ENCODE peak calls at places on chromosomes 7 and 10, in five cellular contexts. M, W, P, B and R are unnamed samples.

GRCh38 chr10:46283217-46283944 is 3.4 kb upstream of the ANTXRL start:
- DNase-seq in W (no peak), B (no peak), P (no peak), M (no peak), R (no peak)

GRCh38 chr7:99407849-99408346 is 499 bp downstream of the PDAP1 start:
- DNase-seq in W (peak), M (peak), B (peak), P (no peak), R (peak)

GRCh38 chr10:98289802-98290209 is 21.8 kb upstream of the LOXL4 start:
- DNase-seq in W (no peak), B (no peak), M (no peak), P (no peak), R (no peak)

GRCh38 chr10:5999440-6000165 is 22.3 kb upstream of the IL15RA start:
- DNase-seq in M (no peak), W (no peak), B (no peak), P (no peak), R (no peak)

GRCh38 chr7:28405662-28406061 is 6.7 kb upstream of the CREB5 start:
- DNase-seq in B (peak), W (peak), M (no peak), P (no peak), R (peak)

GRCh38 chr10:133544506-133544905 is 17.3 kb downstream of the CYP2E1 start:
- DNase-seq in W (no peak), P (no peak), B (no peak), M (no peak), R (no peak)

GRCh38 chr10:81348003-81348402 is 527.0 kb upstream of the NRG3 start:
- DNase-seq in W (no peak), B (no peak), M (no peak), P (no peak), R (no peak)

GRCh38 chr10:124106241-124106905 is 13.0 kb upstream of the CHST15 start:
- DNase-seq in B (peak), M (no peak), P (no peak), W (peak), R (peak)

GRCh38 chr7:143416565-143417149 is 8.0 kb upstream of the EPHA1 start:
- DNase-seq in B (no peak), P (no peak), W (peak), M (peak), R (peak)

GRCh38 chr10:3950676-3951275 is 165.8 kb upstream of the KLF6 start:
- DNase-seq in M (no peak), B (no peak), W (no peak), P (peak), R (no peak)

GRCh38 chr10:782751-783648 is 93.5 kb upstream of the DIP2C start:
- DNase-seq in W (no peak), B (peak), P (no peak), M (no peak), R (no peak)

GRCh38 chr10:10657139-10657760 is 360.4 kb upstream of the CELF2 start:
- DNase-seq in M (no peak), W (no peak), P (no peak), B (no peak), R (no peak)

GRCh38 chr10:30818010-30818660 is 188.6 kb upstream of the LYZL2 start:
- DNase-seq in W (peak), M (peak), B (peak), P (no peak), R (peak)

GRCh38 chr10:129777687-129778086 is 186.4 kb downstream of the EBF3 start:
- DNase-seq in W (no peak), B (no peak), M (no peak), P (no peak), R (no peak)

GRCh38 chr7:147412782-147413186 is 1177.8 kb upstream of the C7orf33 start:
- DNase-seq in W (peak), P (no peak), B (no peak), M (no peak), R (peak)

DNA sequence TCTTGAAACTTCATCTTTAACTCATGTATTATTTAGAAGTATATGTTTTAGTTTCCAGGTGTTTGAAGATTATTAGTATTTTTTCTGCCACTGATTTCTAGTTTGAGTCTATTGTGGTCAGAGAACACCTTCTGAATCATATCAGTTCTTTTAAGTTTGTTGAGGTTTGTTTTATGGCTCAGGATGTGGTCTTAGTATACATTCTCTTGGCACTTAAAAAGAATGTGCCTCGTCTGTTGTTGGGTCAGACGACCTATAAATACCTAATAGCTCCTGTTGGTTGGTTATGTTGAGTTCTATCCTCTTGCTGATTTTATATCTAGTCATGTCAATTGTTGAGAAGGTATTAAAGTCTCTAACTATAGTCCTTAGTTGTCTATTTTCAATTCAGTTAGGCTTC is 15.9 kb downstream of the TDRD1 start:
- DNase-seq in M (no peak), W (no peak), B (no peak), P (no peak), R (no peak)
- H3K4me3 ChIP-seq in M (no peak), W (no peak), B (no peak), P (no peak), R (no peak)

DNA sequence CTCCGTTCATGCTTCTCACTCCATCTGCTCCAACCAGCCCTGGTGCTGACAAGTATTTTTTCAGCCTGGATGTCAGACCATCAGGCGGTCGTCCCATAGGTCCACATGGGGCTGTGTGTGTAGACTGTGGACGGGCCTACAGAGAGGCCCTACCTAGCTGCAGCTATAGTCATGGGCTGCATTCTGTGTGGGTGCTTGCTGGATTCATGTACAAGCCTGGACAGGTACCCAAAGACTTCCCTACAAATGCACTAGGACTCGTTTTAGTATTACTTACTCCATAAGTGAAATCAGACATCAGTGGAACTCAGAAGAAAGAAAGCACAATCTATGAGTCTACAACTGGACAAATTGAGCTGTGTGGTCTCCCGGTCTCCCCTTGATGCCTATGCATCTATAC is 146.8 kb downstream of the PKD1L1 start:
- DNase-seq in M (no peak), P (no peak), W (no peak), B (no peak), R (no peak)
- H3K4me3 ChIP-seq in M (no peak), P (no peak), W (no peak), B (no peak), R (no peak)

GRCh38 chr10:78314651-78315050 is 281.0 kb downstream of the RPS24 start:
- DNase-seq in W (no peak), B (no peak), M (no peak), P (no peak), R (no peak)
- H3K4me3 ChIP-seq in W (no peak), B (no peak), M (no peak), P (no peak), R (no peak)

DNA sequence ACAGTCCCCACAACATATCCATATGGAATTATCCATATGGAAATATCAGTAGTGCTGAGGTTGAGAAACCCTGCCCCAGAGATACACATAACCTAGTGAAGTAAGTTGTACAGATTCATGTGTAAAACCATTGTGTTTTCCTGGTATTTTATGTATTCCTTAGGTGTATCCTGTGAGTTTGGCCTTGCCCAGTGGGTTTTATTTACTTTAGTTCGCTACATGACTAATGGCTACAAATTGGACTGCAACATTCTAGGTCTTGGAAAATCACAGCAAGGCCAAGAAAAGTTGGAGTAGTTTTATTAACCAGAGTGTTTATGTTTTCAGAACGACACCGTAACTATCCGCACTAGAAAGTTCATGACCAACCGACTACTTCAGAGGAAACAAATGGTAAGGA is 1.4 kb downstream of the RPS24 start:
- DNase-seq in W (no peak), P (no peak), B (no peak), M (no peak), R (no peak)
- H3K4me3 ChIP-seq in W (peak), P (peak), B (peak), M (peak), R (peak)

GRCh38 chr10:82440775-82441174 is 565.8 kb downstream of the NRG3 start:
- DNase-seq in B (no peak), W (no peak), P (no peak), M (no peak), R (no peak)
- H3K4me3 ChIP-seq in B (no peak), W (no peak), P (no peak), M (no peak), R (no peak)